ENCODE peak calls at places on chromosomes 1 and 21, in seven cellular contexts. G is prostate gland, N is Daoy, T is H7, V is AG20443, D is NCI-H1105, C is progenitor cell of endocrine pancreas. R is an unnamed sample.

GRCh38 chr1:172774561-172774960 is 115.7 kb downstream of the FASLG start:
- DNase-seq in D (no peak), G (no peak), V (no peak), T (no peak), C (no peak), N (no peak), R (no peak)

GRCh38 chr1:87880747-87881133 is 552.1 kb downstream of the LMO4 start:
- DNase-seq in T (no peak), G (no peak), D (no peak), C (no peak), N (no peak), V (no peak), R (no peak)

GRCh38 chr1:42567038-42567437 is 91.2 kb upstream of the PPIH start:
- DNase-seq in C (no peak), N (no peak), G (no peak), T (no peak), V (no peak), D (no peak), R (no peak)

GRCh38 chr1:156407344-156407743 is 38.3 kb downstream of the RHBG start:
- DNase-seq in N (peak), T (peak), D (no peak), G (no peak), C (no peak), V (no peak), R (no peak)

GRCh38 chr1:22239378-22239777 is 96.5 kb upstream of the WNT4 start:
- DNase-seq in C (no peak), G (peak), T (no peak), V (no peak), N (no peak), D (peak), R (no peak)

GRCh38 chr1:162009501-162010174 is 14.0 kb downstream of the OLFML2B start:
- DNase-seq in T (no peak), D (no peak), V (no peak), G (peak), C (no peak), N (no peak), R (no peak)

GRCh38 chr1:90045853-90046563 is 51.1 kb downstream of the ZNF326 start:
- DNase-seq in N (peak), T (peak), G (no peak), C (no peak), D (no peak), V (peak), R (no peak)

GRCh38 chr1:27661412-27662075 is 10.4 kb downstream of the IFI6 start:
- DNase-seq in T (no peak), D (no peak), V (no peak), G (no peak), N (no peak), C (no peak), R (no peak)

GRCh38 chr1:33346921-33347649 is 26.2 kb upstream of the A3GALT2 start:
- DNase-seq in T (no peak), C (no peak), N (peak), D (no peak), G (no peak), V (peak), R (no peak)

GRCh38 chr1:182674346-182675246 is 9.8 kb downstream of the RGS8 start:
- DNase-seq in D (no peak), N (no peak), T (peak), C (no peak), V (peak), G (no peak), R (peak)

GRCh38 chr1:33823830-33824229 is 40.0 kb upstream of the HMGB4 start:
- DNase-seq in G (no peak), C (no peak), V (no peak), T (no peak), N (no peak), D (no peak), R (no peak)

GRCh38 chr1:59879556-59879955 is 47.0 kb downstream of the CYP2J2 start:
- DNase-seq in T (peak), D (no peak), V (peak), N (peak), C (peak), G (peak), R (peak)

GRCh38 chr1:75471245-75471644 is 139.7 kb downstream of the SLC44A5 start:
- DNase-seq in C (no peak), N (no peak), G (no peak), V (no peak), D (no peak), T (no peak), R (no peak)

GRCh38 chr1:221620437-221621384 is 121.2 kb downstream of the DUSP10 start:
- DNase-seq in V (peak), G (no peak), D (peak), T (no peak), N (no peak), C (no peak), R (peak)

GRCh38 chr1:22537441-22538139 is 25.7 kb upstream of the EPHA8 start:
- DNase-seq in D (no peak), C (no peak), T (no peak), G (no peak), N (no peak), V (no peak), R (no peak)

GRCh38 chr1:50831300-50832061 is 128.6 kb downstream of the FAF1 start:
- DNase-seq in V (no peak), T (no peak), N (no peak), G (no peak), D (no peak), C (no peak), R (no peak)

GRCh38 chr1:38274974-38275373 is 228.4 kb upstream of the POU3F1 start:
- DNase-seq in V (no peak), T (no peak), N (no peak), C (no peak), G (no peak), D (no peak), R (no peak)

GRCh38 chr1:151923422-151923821 is 14.1 kb upstream of the THEM4 start:
- DNase-seq in V (no peak), G (no peak), D (no peak), T (no peak), N (no peak), C (no peak), R (no peak)

GRCh38 chr1:234899041-234899787 is 229.4 kb downstream of the TOMM20 start:
- DNase-seq in T (no peak), D (no peak), V (peak), N (peak), C (no peak), G (no peak), R (peak)

GRCh38 chr21:33286600-33287456 is 20.7 kb downstream of the IL10RB start:
- DNase-seq in G (peak), N (peak), V (peak), T (no peak), C (no peak), D (no peak), R (no peak)

GRCh38 chr1:171833091-171833822 is 8.0 kb upstream of the DNM3 start:
- DNase-seq in C (no peak), G (no peak), N (no peak), V (peak), T (no peak), D (no peak), R (no peak)

GRCh38 chr1:112731451-112731850 is 16.3 kb upstream of the PPM1J start:
- DNase-seq in D (no peak), C (no peak), G (no peak), V (no peak), N (no peak), T (no peak), R (no peak)

GRCh38 chr1:186512698-186513457 is 52.0 kb upstream of the PDC start:
- DNase-seq in T (no peak), C (no peak), G (no peak), V (no peak), D (no peak), N (no peak), R (no peak)

GRCh38 chr1:14836426-14837140 is 238.1 kb downstream of the KAZN start:
- DNase-seq in N (no peak), C (no peak), G (no peak), T (no peak), V (no peak), D (peak), R (no peak)

GRCh38 chr1:177862916-177863315 is 106.9 kb downstream of the SEC16B start:
- DNase-seq in T (no peak), G (no peak), N (no peak), C (no peak), D (no peak), V (no peak), R (no peak)

GRCh38 chr1:230243583-230244377 is 176.7 kb downstream of the GALNT2 start:
- DNase-seq in T (no peak), C (no peak), G (no peak), D (no peak), N (no peak), V (no peak), R (no peak)

GRCh38 chr1:236292425-236292824 is 10.7 kb upstream of the ERO1B start:
- DNase-seq in D (no peak), T (no peak), G (no peak), V (no peak), C (no peak), N (no peak), R (no peak)

GRCh38 chr1:39852214-39852791 is 31.0 kb downstream of the TRIT1 start:
- DNase-seq in D (peak), T (no peak), G (peak), C (no peak), V (no peak), N (no peak), R (peak)

GRCh38 chr1:44571712-44572571 is 102.3 kb downstream of the TMEM53 start:
- DNase-seq in G (no peak), T (peak), N (no peak), C (no peak), V (no peak), D (no peak), R (peak)